ENCODE peak calls at places on chromosomes 5 and 9, in four cellular contexts. One of them, this sample, is unnamed.

GRCh38 chr9:130128251-130128650 is 44.0 kb upstream of the NCS1 start:
- DNase-seq in hepatocyte: no peak
- DNase-seq in transverse colon: peak
- DNase-seq in cardiac muscle cell: peak
- DNase-seq in this sample: no peak

GRCh38 chr9:127347831-127348699 is 48.9 kb upstream of the SLC2A8 start:
- DNase-seq in hepatocyte: peak
- DNase-seq in transverse colon: no peak
- DNase-seq in cardiac muscle cell: peak
- DNase-seq in this sample: no peak

GRCh38 chr5:176658007-176658599 is 10.8 kb downstream of the TSPAN17 start:
- DNase-seq in hepatocyte: peak
- DNase-seq in transverse colon: peak
- DNase-seq in cardiac muscle cell: peak
- DNase-seq in this sample: no peak

GRCh38 chr5:56814361-56814962 is 887 bp upstream of the MAP3K1 start:
- DNase-seq in hepatocyte: peak
- DNase-seq in transverse colon: peak
- DNase-seq in cardiac muscle cell: no peak
- DNase-seq in this sample: peak

GRCh38 chr9:88875394-88875793 is 115.9 kb upstream of the S1PR3 start:
- DNase-seq in hepatocyte: no peak
- DNase-seq in transverse colon: no peak
- DNase-seq in cardiac muscle cell: no peak
- DNase-seq in this sample: no peak

GRCh38 chr5:181281077-181281983 is 20.4 kb upstream of the TRIM52 start:
- DNase-seq in hepatocyte: peak
- DNase-seq in transverse colon: no peak
- DNase-seq in cardiac muscle cell: no peak
- DNase-seq in this sample: no peak

GRCh38 chr5:179181988-179182387 is 121.8 kb downstream of the ZNF354C start:
- DNase-seq in hepatocyte: no peak
- DNase-seq in transverse colon: no peak
- DNase-seq in cardiac muscle cell: no peak
- DNase-seq in this sample: no peak

GRCh38 chr9:69433426-69433825 is 108.4 kb downstream of the ENTREP1 start:
- DNase-seq in hepatocyte: no peak
- DNase-seq in transverse colon: no peak
- DNase-seq in cardiac muscle cell: no peak
- DNase-seq in this sample: no peak

GRCh38 chr5:24145806-24146205 is 499.0 kb downstream of the CDH10 start:
- DNase-seq in hepatocyte: no peak
- DNase-seq in transverse colon: no peak
- DNase-seq in cardiac muscle cell: no peak
- DNase-seq in this sample: no peak

GRCh38 chr5:28984642-28985041 is 1946.3 kb upstream of the CDH9 start:
- DNase-seq in hepatocyte: no peak
- DNase-seq in transverse colon: no peak
- DNase-seq in cardiac muscle cell: no peak
- DNase-seq in this sample: no peak

GRCh38 chr5:42499016-42499415 is 75.8 kb downstream of the GHR start:
- DNase-seq in hepatocyte: no peak
- DNase-seq in transverse colon: no peak
- DNase-seq in cardiac muscle cell: no peak
- DNase-seq in this sample: no peak

GRCh38 chr5:87156631-87157030 is 111.1 kb upstream of the RASA1 start:
- DNase-seq in hepatocyte: no peak
- DNase-seq in transverse colon: no peak
- DNase-seq in cardiac muscle cell: no peak
- DNase-seq in this sample: no peak
- H3K27ac ChIP-seq in hepatocyte: no peak
- H3K27ac ChIP-seq in transverse colon: no peak
- H3K27ac ChIP-seq in cardiac muscle cell: no peak
- H3K27ac ChIP-seq in this sample: no peak

GRCh38 chr5:33794550-33795300 is 97.1 kb downstream of the ADAMTS12 start:
- DNase-seq in hepatocyte: no peak
- DNase-seq in transverse colon: no peak
- DNase-seq in cardiac muscle cell: peak
- DNase-seq in this sample: no peak

GRCh38 chr5:33789558-33789957 is 102.2 kb downstream of the ADAMTS12 start:
- DNase-seq in hepatocyte: no peak
- DNase-seq in transverse colon: no peak
- DNase-seq in cardiac muscle cell: no peak
- DNase-seq in this sample: no peak

GRCh38 chr5:33795532-33795931 is 96.3 kb downstream of the ADAMTS12 start:
- DNase-seq in hepatocyte: no peak
- DNase-seq in transverse colon: no peak
- DNase-seq in cardiac muscle cell: no peak
- DNase-seq in this sample: no peak

GRCh38 chr5:33792559-33792958 is 99.2 kb downstream of the ADAMTS12 start:
- DNase-seq in hepatocyte: no peak
- DNase-seq in transverse colon: no peak
- DNase-seq in cardiac muscle cell: no peak
- DNase-seq in this sample: no peak

GRCh38 chr5:33793836-33794549 is 97.8 kb downstream of the ADAMTS12 start:
- DNase-seq in hepatocyte: no peak
- DNase-seq in transverse colon: no peak
- DNase-seq in cardiac muscle cell: peak
- DNase-seq in this sample: no peak
- H3K27ac ChIP-seq in hepatocyte: no peak
- H3K27ac ChIP-seq in transverse colon: no peak
- H3K27ac ChIP-seq in cardiac muscle cell: no peak
- H3K27ac ChIP-seq in this sample: no peak

GRCh38 chr5:31048282-31048974 is 145.1 kb upstream of the CDH6 start:
- DNase-seq in hepatocyte: no peak
- DNase-seq in transverse colon: peak
- DNase-seq in cardiac muscle cell: peak
- DNase-seq in this sample: no peak
- H3K27ac ChIP-seq in hepatocyte: no peak
- H3K27ac ChIP-seq in transverse colon: peak
- H3K27ac ChIP-seq in cardiac muscle cell: no peak
- H3K27ac ChIP-seq in this sample: no peak

GRCh38 chr5:74589204-74590056 is 51.1 kb downstream of the ENC1 start:
- DNase-seq in hepatocyte: no peak
- DNase-seq in transverse colon: no peak
- DNase-seq in cardiac muscle cell: no peak
- DNase-seq in this sample: no peak
- H3K27ac ChIP-seq in hepatocyte: peak
- H3K27ac ChIP-seq in transverse colon: peak
- H3K27ac ChIP-seq in cardiac muscle cell: no peak
- H3K27ac ChIP-seq in this sample: no peak

GRCh38 chr9:109556786-109557185 is 58.7 kb upstream of the PTPN3 start:
- DNase-seq in hepatocyte: no peak
- DNase-seq in transverse colon: no peak
- DNase-seq in cardiac muscle cell: no peak
- DNase-seq in this sample: no peak
- H3K27ac ChIP-seq in hepatocyte: peak
- H3K27ac ChIP-seq in transverse colon: no peak
- H3K27ac ChIP-seq in cardiac muscle cell: no peak
- H3K27ac ChIP-seq in this sample: no peak

GRCh38 chr5:91277840-91278239 is 105.3 kb downstream of the ARRDC3 start:
- DNase-seq in hepatocyte: no peak
- DNase-seq in transverse colon: no peak
- DNase-seq in cardiac muscle cell: no peak
- DNase-seq in this sample: no peak
- H3K27ac ChIP-seq in hepatocyte: no peak
- H3K27ac ChIP-seq in transverse colon: no peak
- H3K27ac ChIP-seq in cardiac muscle cell: no peak
- H3K27ac ChIP-seq in this sample: no peak

DNA sequence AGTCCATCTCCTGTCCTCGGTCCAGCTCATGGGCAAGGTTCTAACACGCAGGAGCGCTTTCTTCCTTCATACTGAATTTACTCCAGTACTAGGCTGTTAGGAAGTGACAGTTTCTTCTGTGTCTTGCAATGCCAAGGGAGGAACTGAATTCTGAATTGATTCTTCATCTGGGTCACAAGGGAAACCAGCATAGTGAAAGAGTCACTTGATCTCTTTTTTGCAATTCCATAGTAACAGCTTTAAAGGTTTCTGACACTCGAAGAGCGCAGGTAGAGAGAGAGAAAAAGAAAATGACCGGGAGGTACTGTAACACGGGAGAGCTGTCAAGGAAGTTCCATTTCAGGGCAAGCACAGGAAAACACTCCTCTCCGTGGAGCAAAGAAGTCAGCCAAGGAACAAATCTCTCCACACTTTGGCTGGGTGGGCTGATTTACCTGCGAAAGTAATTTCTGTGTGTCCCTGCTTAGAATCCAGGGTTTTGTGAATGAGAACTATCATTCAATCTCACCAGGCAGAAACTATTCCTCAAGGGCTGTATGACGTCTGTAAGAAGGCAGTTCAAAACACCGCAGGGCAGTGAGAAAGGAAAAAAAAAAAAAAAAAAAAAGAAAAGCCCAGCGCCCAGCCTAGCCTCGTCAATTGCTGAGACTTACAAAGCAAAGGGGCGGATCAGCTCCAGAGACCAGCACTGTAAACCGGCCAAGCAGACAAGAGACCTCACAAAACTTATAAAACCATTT is 617.8 kb downstream of the PDE4D start:
- DNase-seq in hepatocyte: peak
- DNase-seq in transverse colon: peak
- DNase-seq in cardiac muscle cell: peak
- DNase-seq in this sample: no peak
- H3K27ac ChIP-seq in hepatocyte: peak
- H3K27ac ChIP-seq in transverse colon: peak
- H3K27ac ChIP-seq in cardiac muscle cell: peak
- H3K27ac ChIP-seq in this sample: no peak

GRCh38 chr9:4734150-4734549 is 6.9 kb downstream of the AK3 start:
- DNase-seq in hepatocyte: no peak
- DNase-seq in transverse colon: no peak
- DNase-seq in cardiac muscle cell: no peak
- DNase-seq in this sample: no peak

DNA sequence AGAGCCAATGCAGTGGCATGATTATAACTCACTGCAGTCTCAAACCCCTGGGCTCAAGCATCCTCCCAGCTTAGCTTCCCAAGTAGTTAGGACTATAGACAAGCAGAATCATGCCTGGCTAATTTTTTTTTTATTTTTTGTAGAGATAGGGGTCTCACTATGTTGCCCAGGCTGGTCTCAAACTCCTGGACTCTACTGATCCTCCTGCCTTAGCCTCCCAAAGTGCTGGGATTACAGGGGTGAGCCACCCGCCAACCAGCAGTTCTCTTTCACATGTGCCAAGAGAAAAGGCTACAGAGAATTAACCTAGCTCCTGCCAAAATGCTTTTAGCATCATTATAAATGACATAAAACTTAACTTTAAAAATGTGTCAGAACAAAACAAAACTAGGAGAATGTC is 8.1 kb downstream of the AK3 start:
- DNase-seq in hepatocyte: no peak
- DNase-seq in transverse colon: no peak
- DNase-seq in cardiac muscle cell: no peak
- DNase-seq in this sample: no peak
- H3K27ac ChIP-seq in hepatocyte: no peak
- H3K27ac ChIP-seq in transverse colon: no peak
- H3K27ac ChIP-seq in cardiac muscle cell: no peak
- H3K27ac ChIP-seq in this sample: no peak

This sample was measured in coronary artery.